ENCODE peak calls at places on chromosomes 5 and 9, in six cellular contexts. Z is breast epithelium; E is CD8-positive, alpha-beta T cell; S is suprapubic skin; F is colonic mucosa; U is astrocyte. Q is an unnamed sample.

GRCh38 chr5:177390363-177391300 is 6.4 kb downstream of the SLC34A1 start:
- DNase-seq in Z (peak; percentile 69), F (peak; percentile 90), S (peak; percentile 89), E (peak; percentile 77), U (peak; percentile 54), Q (peak; percentile 83)

GRCh38 chr9:87427851-87428506 is 69.7 kb upstream of the DAPK1 start:
- DNase-seq in U (no peak), F (no peak), S (no peak), Z (no peak), E (no peak), Q (no peak)

GRCh38 chr5:141747152-141747640 is 65.2 kb upstream of the ARAP3 start:
- DNase-seq in Z (peak; percentile 47), U (peak; percentile 29), F (peak; percentile 34), E (no peak), S (no peak), Q (no peak)

GRCh38 chr5:141858084-141858765 is 20.0 kb downstream of the PCDH1 start:
- DNase-seq in Z (no peak), E (no peak), S (no peak), U (no peak), F (no peak), Q (no peak)

GRCh38 chr5:73796164-73797141 is 170.5 kb downstream of the ARHGEF28 start:
- DNase-seq in S (no peak), U (peak; percentile 97), Z (no peak), E (no peak), F (no peak), Q (no peak)

GRCh38 chr9:5230554-5230953 is 665 bp upstream of the INSL4 start:
- DNase-seq in S (no peak), Z (no peak), F (no peak), E (no peak), U (no peak), Q (no peak)

GRCh38 chr9:91426123-91426745 is 2.6 kb upstream of the NFIL3 start:
- DNase-seq in Z (no peak), U (no peak), F (no peak), E (no peak), S (no peak), Q (no peak)

GRCh38 chr5:3778945-3779344 is 183.3 kb downstream of the IRX1 start:
- DNase-seq in E (no peak), U (no peak), F (no peak), Z (no peak), S (no peak), Q (no peak)

GRCh38 chr9:129381481-129381957 is 203.5 kb upstream of the IER5L start:
- DNase-seq in E (no peak), F (no peak), U (no peak), Z (no peak), S (no peak), Q (no peak)

GRCh38 chr5:31806566-31806965 is 167.6 kb downstream of the PDZD2 start:
- DNase-seq in E (no peak), Z (no peak), U (no peak), S (no peak), F (no peak), Q (no peak)

GRCh38 chr5:777756-778161 is 6.8 kb downstream of the ZDHHC11B start:
- DNase-seq in Z (no peak), S (peak; percentile 69), U (no peak), E (no peak), F (no peak), Q (no peak)

GRCh38 chr5:126184474-126184873 is 238.7 kb upstream of the GRAMD2B start:
- DNase-seq in E (no peak), Z (no peak), F (no peak), U (no peak), S (no peak), Q (no peak)

GRCh38 chr5:134510970-134511795 is 14.3 kb upstream of the JADE2 start:
- DNase-seq in E (no peak), U (peak; percentile 74), S (no peak), Z (peak; percentile 55), F (no peak), Q (no peak)

GRCh38 chr9:94082553-94082952 is 1.7 kb upstream of the PTPDC1 start:
- DNase-seq in Z (no peak), S (no peak), U (no peak), E (no peak), F (no peak), Q (no peak)

GRCh38 chr9:69131682-69132081 is 42.4 kb upstream of the TJP2 start:
- DNase-seq in S (peak; percentile 65), F (no peak), E (no peak), U (peak; percentile 98), Z (peak; percentile 15), Q (peak; percentile 55)

GRCh38 chr5:78271766-78272165 is 22.7 kb downstream of the AP3B1 start:
- DNase-seq in E (no peak), Z (no peak), S (no peak), U (no peak), F (no peak), Q (no peak)

GRCh38 chr5:4420177-4420576 is 720.0 kb upstream of the ADAMTS16 start:
- DNase-seq in E (no peak), S (no peak), Z (no peak), F (no peak), U (no peak), Q (no peak)

GRCh38 chr5:1347571-1347970 is 2.7 kb upstream of the CLPTM1L start:
- DNase-seq in F (no peak), E (no peak), S (no peak), U (no peak), Z (no peak), Q (no peak)

GRCh38 chr9:93110400-93110855 is 14.4 kb downstream of the CARD19 start:
- DNase-seq in S (peak; percentile 76), F (no peak), U (no peak), E (no peak), Z (no peak), Q (peak; percentile 39)

GRCh38 chr9:130741831-130742449 is 48.4 kb downstream of the EXOSC2 start:
- DNase-seq in Z (no peak), S (no peak), U (peak; percentile 72), F (no peak), E (no peak), Q (no peak)

GRCh38 chr9:133703571-133704399 is 34.4 kb downstream of the SARDH start:
- DNase-seq in U (no peak), E (no peak), Z (no peak), S (no peak), F (no peak), Q (no peak)

GRCh38 chr5:159242656-159243055 is 20.4 kb upstream of the UBLCP1 start:
- DNase-seq in F (no peak), E (no peak), U (no peak), S (no peak), Z (no peak), Q (no peak)
- H3K4me3 ChIP-seq in F (no peak overlapping the region), E (no peak overlapping the region), U (no peak overlapping the region), S (no peak overlapping the region), Z (no peak overlapping the region), Q (no peak overlapping the region)

GRCh38 chr5:109649371-109649770 is 40.4 kb upstream of the MAN2A1 start:
- DNase-seq in S (no peak), F (no peak), U (no peak), Z (no peak), E (no peak), Q (no peak)

GRCh38 chr5:109643951-109644350 is 45.8 kb upstream of the MAN2A1 start:
- DNase-seq in Z (no peak), F (no peak), S (no peak), E (no peak), U (no peak), Q (no peak)

GRCh38 chr5:109650451-109650850 is 39.3 kb upstream of the MAN2A1 start:
- DNase-seq in S (no peak), U (no peak), Z (no peak), E (no peak), F (no peak), Q (no peak)

GRCh38 chr5:109645591-109646236 is 44.0 kb upstream of the MAN2A1 start:
- DNase-seq in U (no peak), Z (no peak), S (no peak), E (no peak), F (no peak), Q (no peak)

GRCh38 chr5:109644829-109645228 is 44.9 kb upstream of the MAN2A1 start:
- DNase-seq in E (no peak), S (no peak), Z (no peak), F (no peak), U (no peak), Q (no peak)
- H3K27ac ChIP-seq in E (no peak overlapping the region), S (no peak overlapping the region), Z (no peak overlapping the region), F (no peak overlapping the region), U (no peak overlapping the region), Q (no peak overlapping the region)

GRCh38 chr5:149130121-149130931 is 11.0 kb upstream of the ABLIM3 start:
- DNase-seq in E (no peak), S (no peak), F (no peak), Z (no peak), U (no peak), Q (no peak)
- TF ChIP-seq CTCF in E (no peak), S (no peak), F (no peak), Z (peak; percentile 11), U (peak; percentile 16), Q (no peak)

DNA sequence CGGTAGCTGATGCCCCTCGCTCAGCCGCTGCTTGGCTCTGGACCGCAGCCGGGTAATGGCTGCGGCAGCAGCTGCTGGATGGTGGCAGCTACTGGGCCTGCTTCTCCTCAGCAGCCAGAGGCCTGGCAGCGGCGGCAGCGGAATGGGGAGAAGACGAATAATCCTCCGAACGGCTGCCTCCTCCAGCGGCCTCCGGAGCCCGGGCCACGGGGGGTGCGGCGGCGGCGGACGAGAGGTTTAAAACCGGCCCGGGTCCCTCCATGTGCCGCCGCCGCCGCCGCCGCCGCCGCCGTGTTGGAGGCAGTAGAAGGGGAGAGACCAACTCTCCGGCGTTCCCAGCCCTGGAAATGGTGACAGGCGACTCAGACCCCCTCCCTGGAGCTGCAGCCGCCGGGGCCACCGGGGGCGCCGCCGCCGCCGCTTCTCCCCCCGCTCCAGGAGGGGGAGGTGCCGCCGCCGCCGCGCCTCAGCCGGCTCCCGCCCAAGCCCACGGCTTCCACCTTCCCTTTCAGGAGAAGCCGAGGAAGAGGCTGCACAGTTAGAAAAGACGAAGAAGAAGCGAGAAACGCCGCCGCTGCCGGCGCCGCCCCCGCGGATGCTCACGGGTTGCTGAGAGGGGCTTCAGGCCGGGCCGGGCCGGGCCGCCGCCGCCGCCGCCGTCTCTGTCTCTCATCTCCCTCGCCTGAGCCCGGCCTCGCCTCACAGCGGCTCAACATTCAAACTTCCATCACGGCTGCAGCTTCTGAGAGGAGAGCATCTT is 118.4 kb upstream of the PRSS3 start:
- DNase-seq in Z (no peak), E (no peak), S (no peak), U (peak; percentile 9), F (peak; percentile 18), Q (peak; percentile 52)
- H3K4me3 ChIP-seq in Z (peak overlapping the region; percentile 65), E (peak overlapping the region; percentile 43), S (peak overlapping the region; percentile 65), U (peak overlapping the region; percentile 59), F (peak overlapping the region; percentile 36), Q (peak overlapping the region; percentile 72)

GRCh38 chr5:130279386-130279785 is 375.1 kb downstream of the CHSY3 start:
- DNase-seq in E (no peak), F (no peak), S (no peak), U (peak; percentile 18), Z (no peak), Q (no peak)
- H3K27ac ChIP-seq in E (no peak overlapping the region), F (no peak overlapping the region), S (no peak overlapping the region), U (no peak overlapping the region), Z (no peak overlapping the region), Q (no peak overlapping the region)

Q was measured in Peyer's patch.